ENCODE peak calls at places on chromosomes 11 and 22, in six cellular contexts. L is head of caudate nucleus; R is NCI-H1105; D is RWPE1; I is activated T-helper 1 cell treated with anti-CD3 and anti-CD28 coated beads, Interleukin-2, amount 50 U/mL, for 16 hours; B is NCI-H774. Z is an unnamed sample.

GRCh38 chr11:76107946-76108345 is 98.4 kb downstream of the WNT11 start:
- DNase-seq in D (no peak), B (no peak), I (no peak), R (no peak), L (no peak), Z (no peak)

GRCh38 chr11:78414321-78415051 is 3.1 kb downstream of the GAB2 start:
- DNase-seq in D (no peak), I (no peak), R (no peak), B (no peak), L (no peak), Z (peak; percentile 43)

GRCh38 chr22:49848690-49849160 is 4.9 kb upstream of the ZBED4 start:
- DNase-seq in R (no peak), I (no peak), L (no peak), D (no peak), B (no peak), Z (no peak)

GRCh38 chr11:32094931-32095330 is 4.1 kb downstream of the RCN1 start:
- DNase-seq in D (no peak), R (no peak), B (no peak), L (no peak), I (no peak), Z (no peak)

GRCh38 chr11:111531687-111532364 is 8.7 kb upstream of the LAYN start:
- DNase-seq in B (no peak), R (no peak), I (no peak), L (no peak), D (peak; percentile 87), Z (no peak)

GRCh38 chr11:22192642-22193347 is at the start of gene ANO5:
- DNase-seq in R (peak; percentile 57), L (peak; percentile 76), I (no peak), D (no peak), B (peak; percentile 61), Z (peak; percentile 18)

GRCh38 chr11:33722579-33723234 is 13.5 kb downstream of the CD59 start:
- DNase-seq in D (no peak), L (no peak), B (no peak), R (no peak), I (no peak), Z (no peak)

GRCh38 chr22:31160328-31160978 is 471 bp downstream of the RNF185 start:
- DNase-seq in R (no peak), I (no peak), L (no peak), D (peak; percentile 36), B (no peak), Z (no peak)

GRCh38 chr11:10293423-10294288 is at the start of gene SBF2:
- DNase-seq in R (peak; percentile 84), B (peak; percentile 73), D (peak; percentile 85), L (peak; percentile 93), I (peak; percentile 69), Z (peak; percentile 40)

GRCh38 chr11:107545101-107545514 is 20.4 kb downstream of the ALKBH8 start:
- DNase-seq in L (no peak), R (no peak), B (no peak), I (no peak), D (peak; percentile 89), Z (no peak)

GRCh38 chr11:57237204-57237681 is at the start of gene APLNR:
- DNase-seq in R (no peak), D (no peak), B (no peak), I (no peak), L (no peak), Z (no peak)

GRCh38 chr11:96199563-96200025 is 143.4 kb downstream of the MAML2 start:
- DNase-seq in D (no peak), R (no peak), B (no peak), L (no peak), I (peak; percentile 28), Z (no peak)

GRCh38 chr11:61773356-61773755 is 19.0 kb downstream of the TMEM258 start:
- DNase-seq in B (no peak), D (no peak), R (no peak), L (no peak), I (no peak), Z (no peak)

GRCh38 chr11:77473001-77473800 is 693 bp downstream of the PAK1 start:
- DNase-seq in R (peak; percentile 50), I (peak; percentile 26), L (peak; percentile 73), B (peak; percentile 51), D (peak; percentile 39), Z (peak; percentile 47)

GRCh38 chr22:21917206-21917958 is 35.3 kb downstream of the PPM1F start:
- DNase-seq in R (no peak), I (no peak), L (peak; percentile 55), B (no peak), D (no peak), Z (no peak)

GRCh38 chr11:133800666-133801065 is 44.6 kb downstream of the SPATA19 start:
- DNase-seq in B (no peak), I (no peak), R (no peak), L (no peak), D (no peak), Z (no peak)

GRCh38 chr22:43883012-43883661 is 8.7 kb downstream of the PNPLA5 start:
- DNase-seq in B (peak; percentile 31), L (peak; percentile 79), R (peak; percentile 55), I (no peak), D (peak; percentile 55), Z (peak; percentile 46)

GRCh38 chr22:44648085-44648820 is 53.8 kb upstream of the PRR5 start:
- DNase-seq in R (no peak), D (no peak), B (no peak), L (no peak), I (no peak), Z (peak; percentile 32)

GRCh38 chr11:87604350-87604749 is 566.6 kb downstream of the TMEM135 start:
- DNase-seq in R (no peak), D (peak; percentile 10), I (no peak), L (no peak), B (no peak), Z (no peak)

GRCh38 chr11:69009441-69010211 is 3.4 kb downstream of the MRGPRF start:
- DNase-seq in I (no peak), R (no peak), D (no peak), B (no peak), L (no peak), Z (no peak)

GRCh38 chr11:10930961-10931760 is 73.3 kb upstream of the ZBED5 start:
- DNase-seq in D (peak; percentile 57), R (peak; percentile 66), L (peak; percentile 77), B (peak; percentile 83), I (peak; percentile 19), Z (peak; percentile 44)

GRCh38 chr22:29208879-29209623 is 3.4 kb downstream of the EMID1 start:
- DNase-seq in D (no peak), L (peak; percentile 65), B (no peak), R (no peak), I (no peak), Z (no peak)

GRCh38 chr11:66800720-66801428 is 42.4 kb upstream of the RCE1 start:
- DNase-seq in L (no peak), D (no peak), B (no peak), R (no peak), I (no peak), Z (no peak)

GRCh38 chr11:91164452-91164822 is 941.6 kb upstream of the CHORDC1 start:
- DNase-seq in R (peak; percentile 6), D (no peak), L (no peak), B (peak; percentile 41), I (no peak), Z (peak; percentile 23)

GRCh38 chr11:121596195-121597145 is 143.7 kb upstream of the SORL1-AS1 start:
- DNase-seq in B (no peak), I (no peak), D (peak; percentile 37), R (no peak), L (no peak), Z (no peak)

GRCh38 chr11:74682731-74683278 is 48.4 kb downstream of the CHRDL2 start:
- DNase-seq in B (no peak), D (no peak), R (no peak), L (no peak), I (no peak), Z (no peak)

GRCh38 chr22:16970446-16970845 is 37.6 kb downstream of the GAB4 start:
- DNase-seq in R (no peak), D (no peak), L (no peak), B (no peak), I (no peak), Z (peak; percentile 22)

GRCh38 chr22:46965552-46966494 is 203.4 kb downstream of the TBC1D22A start:
- DNase-seq in D (no peak), R (no peak), L (peak; percentile 57), B (no peak), I (no peak), Z (no peak)

GRCh38 chr11:83818349-83818748 is 532.2 kb upstream of the CCDC90B start:
- DNase-seq in B (no peak), L (no peak), I (no peak), D (peak; percentile 13), R (no peak), Z (no peak)

GRCh38 chr11:65435981-65436411 is 13.4 kb downstream of the NEAT1 start:
- DNase-seq in B (no peak), L (peak; percentile 52), R (no peak), I (no peak), D (no peak), Z (no peak)

GRCh38 chr22:25833676-25834075 is 91.7 kb downstream of the MYO18B start:
- DNase-seq in R (no peak), B (no peak), I (no peak), D (no peak), L (no peak), Z (no peak)

GRCh38 chr11:104402812-104403521 is 239.0 kb upstream of the PDGFD start:
- DNase-seq in D (no peak), I (no peak), L (no peak), B (no peak), R (no peak), Z (no peak)

GRCh38 chr11:31757245-31757835 is 53.8 kb downstream of the PAX6 start:
- DNase-seq in D (no peak), B (no peak), L (no peak), R (peak; percentile 77), I (no peak), Z (peak; percentile 9)

GRCh38 chr11:124865902-124866851 is 945 bp downstream of the ROBO3 start:
- DNase-seq in L (peak; percentile 81), B (no peak), D (peak; percentile 49), R (peak; percentile 59), I (peak; percentile 18), Z (no peak)

GRCh38 chr22:33888821-33889220 is 31.5 kb downstream of the LARGE1 start:
- DNase-seq in D (no peak), B (no peak), I (no peak), L (no peak), R (no peak), Z (no peak)

GRCh38 chr22:39332441-39333064 is 13.1 kb upstream of the RPL3 start:
- DNase-seq in L (peak; percentile 63), D (no peak), I (no peak), B (no peak), R (no peak), Z (no peak)

GRCh38 chr11:115391598-115391997 is 112.6 kb downstream of the CADM1 start:
- DNase-seq in I (no peak), L (no peak), D (no peak), B (no peak), R (peak; percentile 5), Z (peak; percentile 52)

GRCh38 chr22:28395920-28396447 is 283.7 kb downstream of the TTC28 start:
- DNase-seq in B (no peak), D (no peak), L (no peak), R (no peak), I (no peak), Z (no peak)

Z was measured in NCI-H510A treated with DMSO at 0.1 percent for 48 hours.